ENCODE peak calls at places on chromosomes 12 and 14, in four cellular contexts. G is GM23248, A is esophagus squamous epithelium, T is dermis microvascular lymphatic vessel endothelial cell. X is an unnamed sample.

GRCh38 chr12:38392584-38393144 is 76.1 kb downstream of the ALG10B start:
- DNase-seq in T (no peak), G (peak; percentile 44), A (no peak), X (no peak)

GRCh38 chr14:101820283-101820798 is 58.8 kb downstream of the PPP2R5C start:
- DNase-seq in A (no peak), G (no peak), T (no peak), X (no peak)

GRCh38 chr12:58249610-58250009 is 308.2 kb downstream of the ATP23 start:
- DNase-seq in G (peak; percentile 4), T (peak; percentile 81), A (no peak), X (no peak)

GRCh38 chr14:99636487-99636886 is 8.4 kb upstream of the HHIPL1 start:
- DNase-seq in A (no peak), G (no peak), T (no peak), X (no peak)

GRCh38 chr12:123696209-123696608 is 15.9 kb upstream of the ATP6V0A2 start:
- DNase-seq in T (no peak), A (no peak), G (no peak), X (no peak)

GRCh38 chr12:107584523-107584922 is 101.1 kb upstream of the PWP1 start:
- DNase-seq in A (no peak), G (no peak), T (no peak), X (no peak)

GRCh38 chr14:52325126-52325525 is 11.0 kb downstream of the PTGER2 start:
- DNase-seq in G (peak; percentile 74), A (no peak), T (no peak), X (no peak)

GRCh38 chr14:50452979-50453705 is 56.5 kb upstream of the CDKL1 start:
- DNase-seq in T (peak; percentile 30), G (peak; percentile 96), A (no peak), X (no peak)

GRCh38 chr12:122192441-122192840 is 9.5 kb downstream of the LRRC43 start:
- DNase-seq in G (no peak), T (no peak), A (no peak), X (no peak)

GRCh38 chr12:64746663-64747062 is 12.5 kb downstream of the GNS start:
- DNase-seq in G (peak; percentile 54), T (peak; percentile 76), A (no peak), X (no peak)

GRCh38 chr12:110224379-110225304 is 56.4 kb upstream of the ATP2A2 start:
- DNase-seq in G (peak; percentile 92), T (peak; percentile 83), A (no peak), X (no peak)

GRCh38 chr12:105107497-105108371 is at the start of gene WASHC4:
- DNase-seq in G (peak; percentile 98), T (peak; percentile 94), A (peak; percentile 79), X (peak; percentile 96)

GRCh38 chr14:97251423-97252155 is 454.4 kb downstream of the VRK1 start:
- DNase-seq in G (no peak), A (no peak), T (no peak), X (no peak)

X was measured in ascending aorta.